ENCODE peak calls at places on chromosomes 6 and 20, in seven cellular contexts. T, B, X, J, O, R and H are unnamed samples.

GRCh38 chr20:878511-879307 is 37.4 kb downstream of the ANGPT4 start:
- DNase-seq in T (no peak), B (no peak), X (no peak), J (no peak), O (peak), R (no peak), H (no peak)

GRCh38 chr20:23528867-23529431 is 38.0 kb downstream of the CST8 start:
- DNase-seq in T (no peak), B (peak), X (no peak), J (peak), O (no peak), R (no peak), H (no peak)

GRCh38 chr6:220736-221475 is 71.4 kb upstream of the DUSP22 start:
- DNase-seq in T (no peak), B (no peak), X (no peak), J (peak), O (peak), R (no peak), H (no peak)

GRCh38 chr20:38321959-38322598 is 18.1 kb downstream of the BPI start:
- DNase-seq in T (no peak), B (peak), X (no peak), J (peak), O (peak), R (no peak), H (no peak)

GRCh38 chr6:129936329-129937165 is 75.4 kb upstream of the TMEM244 start:
- DNase-seq in T (peak), B (peak), X (peak), J (peak), O (peak), R (no peak), H (no peak)

GRCh38 chr20:6560978-6561377 is 206.5 kb upstream of the BMP2 start:
- DNase-seq in T (no peak), B (no peak), X (no peak), J (no peak), O (peak), R (no peak), H (no peak)

GRCh38 chr6:408148-408547 is 16.6 kb downstream of the IRF4 start:
- DNase-seq in T (no peak), B (no peak), X (no peak), J (no peak), O (no peak), R (no peak), H (no peak)

GRCh38 chr6:52183131-52183530 is 3.0 kb upstream of the IL17A start:
- DNase-seq in T (no peak), B (no peak), X (no peak), J (no peak), O (no peak), R (no peak), H (no peak)

GRCh38 chr20:5181955-5182354 is 55.1 kb downstream of the CDS2 start:
- DNase-seq in T (no peak), B (peak), X (no peak), J (no peak), O (peak), R (no peak), H (no peak)

GRCh38 chr20:31670371-31671228 is 32.9 kb downstream of the COX4I2 start:
- DNase-seq in T (no peak), B (no peak), X (no peak), J (no peak), O (peak), R (peak), H (no peak)

GRCh38 chr20:62816879-62817873 is at the start of gene COL9A3:
- DNase-seq in T (no peak), B (no peak), X (no peak), J (no peak), O (no peak), R (no peak), H (no peak)

GRCh38 chr6:169950558-169950957 is 199.1 kb downstream of the ERMARD start:
- DNase-seq in T (no peak), B (peak), X (peak), J (peak), O (peak), R (no peak), H (peak)

GRCh38 chr6:7146079-7146828 is 38.5 kb downstream of the RREB1 start:
- DNase-seq in T (no peak), B (peak), X (no peak), J (peak), O (peak), R (peak), H (no peak)

GRCh38 chr6:155207223-155207622 is 56.6 kb upstream of the CLDN20 start:
- DNase-seq in T (no peak), B (no peak), X (no peak), J (no peak), O (no peak), R (no peak), H (no peak)

GRCh38 chr6:144805049-144805448 is 519.9 kb downstream of the UTRN start:
- DNase-seq in T (no peak), B (no peak), X (no peak), J (no peak), O (no peak), R (no peak), H (no peak)

GRCh38 chr20:44731657-44732056 is 14.0 kb upstream of the KCNK15 start:
- DNase-seq in T (no peak), B (no peak), X (no peak), J (no peak), O (no peak), R (no peak), H (no peak)

GRCh38 chr6:13259393-13259792 is 68.9 kb downstream of the TBC1D7 start:
- DNase-seq in T (no peak), B (no peak), X (no peak), J (no peak), O (no peak), R (no peak), H (no peak)

GRCh38 chr20:56974499-56975250 is 291.8 kb downstream of the BMP7 start:
- DNase-seq in T (no peak), B (peak), X (no peak), J (peak), O (peak), R (peak), H (no peak)

GRCh38 chr20:61205769-61206168 is 46.3 kb upstream of the CDH4 start:
- DNase-seq in T (no peak), B (peak), X (no peak), J (peak), O (no peak), R (no peak), H (no peak)

GRCh38 chr20:4876731-4877130 is 124.6 kb downstream of the SLC23A2 start:
- DNase-seq in T (no peak), B (no peak), X (no peak), J (no peak), O (no peak), R (no peak), H (no peak)

GRCh38 chr6:50720623-50721022 is 7.3 kb downstream of the TFAP2D start:
- DNase-seq in T (no peak), B (peak), X (no peak), J (peak), O (peak), R (no peak), H (no peak)

GRCh38 chr20:23082846-23083552 is 3.1 kb downstream of the CD93 start:
- DNase-seq in T (no peak), B (no peak), X (no peak), J (peak), O (no peak), R (no peak), H (no peak)

GRCh38 chr20:17848649-17849048 is 119.9 kb downstream of the SNX5 start:
- DNase-seq in T (no peak), B (no peak), X (no peak), J (no peak), O (no peak), R (no peak), H (no peak)

GRCh38 chr6:148304976-148305375 is 37.7 kb upstream of the SASH1 start:
- DNase-seq in T (no peak), B (no peak), X (no peak), J (no peak), O (no peak), R (no peak), H (no peak)

GRCh38 chr6:142696689-142697088 is 248.3 kb downstream of the HIVEP2 start:
- DNase-seq in T (no peak), B (peak), X (peak), J (peak), O (no peak), R (peak), H (no peak)

GRCh38 chr6:151276112-151276745 is 36.5 kb downstream of the AKAP12 start:
- DNase-seq in T (no peak), B (peak), X (no peak), J (peak), O (peak), R (no peak), H (no peak)

GRCh38 chr20:23497458-23498026 is 6.6 kb downstream of the CST8 start:
- DNase-seq in T (no peak), B (peak), X (no peak), J (no peak), O (no peak), R (no peak), H (no peak)

GRCh38 chr6:80771941-80772340 is 665.5 kb downstream of the BCKDHB start:
- DNase-seq in T (no peak), B (peak), X (no peak), J (peak), O (peak), R (no peak), H (no peak)

GRCh38 chr6:144151010-144151727 is 852 bp downstream of the STX11 start:
- DNase-seq in T (peak), B (peak), X (peak), J (peak), O (peak), R (no peak), H (peak)

GRCh38 chr20:8073024-8073832 is 53.7 kb upstream of the TMX4 start:
- DNase-seq in T (peak), B (peak), X (no peak), J (peak), O (peak), R (no peak), H (no peak)

GRCh38 chr20:6954219-6954618 is 186.7 kb downstream of the BMP2 start:
- DNase-seq in T (no peak), B (no peak), X (no peak), J (no peak), O (peak), R (no peak), H (no peak)

GRCh38 chr20:56706867-56707360 is 77.8 kb downstream of the TFAP2C start:
- DNase-seq in T (no peak), B (peak), X (no peak), J (no peak), O (no peak), R (no peak), H (no peak)

GRCh38 chr6:9482030-9482731 is 932.7 kb downstream of the TFAP2A start:
- DNase-seq in T (no peak), B (peak), X (no peak), J (peak), O (peak), R (no peak), H (no peak)

GRCh38 chr20:2165871-2166270 is 64.2 kb downstream of the STK35 start:
- DNase-seq in T (no peak), B (no peak), X (no peak), J (no peak), O (no peak), R (no peak), H (no peak)

DNA sequence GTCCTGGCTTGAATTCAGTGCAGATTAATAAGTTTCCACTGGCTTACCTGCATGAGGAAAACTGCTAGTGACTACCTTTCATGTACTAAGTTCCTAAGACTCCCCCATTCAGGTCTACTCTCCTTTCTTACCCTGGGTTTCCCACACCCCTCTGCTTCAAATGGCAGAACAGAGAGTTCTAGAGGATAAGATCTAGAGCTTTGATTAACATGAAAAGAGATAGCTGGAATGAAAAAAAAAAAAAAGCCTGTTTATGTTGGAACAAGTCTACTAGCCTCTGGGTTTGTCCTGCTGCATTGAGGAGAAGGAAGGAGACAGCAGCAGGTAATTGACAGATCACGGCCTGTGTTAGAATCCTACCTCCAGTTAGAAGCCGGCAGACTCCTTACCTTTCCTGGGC is 201.4 kb upstream of the SOX4 start:
- DNase-seq in T (no peak), B (no peak), X (no peak), J (no peak), O (no peak), R (no peak), H (no peak)
- H3K4me3 ChIP-seq in T (no peak), B (no peak), X (no peak), J (no peak), O (no peak), R (no peak), H (no peak)

GRCh38 chr6:106513813-106514212 is 115.5 kb downstream of the RTN4IP1 start:
- DNase-seq in T (no peak), B (peak), X (no peak), J (peak), O (no peak), R (no peak), H (no peak)
- H3K4me3 ChIP-seq in T (peak), B (peak), X (peak), J (peak), O (no peak), R (peak), H (peak)

GRCh38 chr20:53846640-53847039 is 223.8 kb downstream of the BCAS1 start:
- DNase-seq in T (no peak), B (no peak), X (no peak), J (no peak), O (no peak), R (no peak), H (no peak)

GRCh38 chr20:53848304-53848703 is 222.1 kb downstream of the BCAS1 start:
- DNase-seq in T (no peak), B (no peak), X (no peak), J (no peak), O (no peak), R (no peak), H (no peak)

GRCh38 chr20:53847118-53847842 is 223.1 kb downstream of the BCAS1 start:
- DNase-seq in T (no peak), B (no peak), X (no peak), J (no peak), O (no peak), R (no peak), H (no peak)

GRCh38 chr20:53849471-53850059 is 220.8 kb downstream of the BCAS1 start:
- DNase-seq in T (no peak), B (no peak), X (no peak), J (no peak), O (no peak), R (no peak), H (no peak)

DNA sequence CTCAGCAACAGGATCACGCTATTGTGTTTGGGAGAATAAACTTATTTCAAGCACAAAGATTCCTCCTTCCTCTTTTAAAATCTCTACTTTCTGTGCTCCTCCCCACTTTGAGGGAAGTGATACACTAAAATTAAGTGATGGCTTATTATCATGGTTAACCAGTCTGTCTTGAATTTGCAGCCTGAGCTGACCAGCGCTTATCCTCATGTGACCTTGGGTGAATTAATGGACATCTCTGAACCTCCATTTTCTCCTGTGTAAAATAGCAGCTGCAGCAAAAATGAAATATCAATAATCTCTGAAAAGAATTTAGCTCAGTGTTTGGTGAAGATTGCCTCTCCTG is 222.6 kb downstream of the BCAS1 start:
- DNase-seq in T (no peak), B (no peak), X (no peak), J (no peak), O (no peak), R (no peak), H (no peak)
- H3K4me3 ChIP-seq in T (no peak), B (no peak), X (no peak), J (no peak), O (no peak), R (no peak), H (no peak)

GRCh38 chr6:89615882-89616281 is 22.7 kb downstream of the LYRM2 start:
- DNase-seq in T (no peak), B (no peak), X (no peak), J (no peak), O (no peak), R (no peak), H (no peak)
- H3K4me3 ChIP-seq in T (no peak), B (no peak), X (no peak), J (no peak), O (no peak), R (no peak), H (no peak)

GRCh38 chr6:42361036-42361435 is 90.7 kb downstream of the TRERF1 start:
- DNase-seq in T (no peak), B (no peak), X (no peak), J (no peak), O (no peak), R (no peak), H (no peak)
- H3K4me3 ChIP-seq in T (no peak), B (no peak), X (no peak), J (no peak), O (no peak), R (no peak), H (no peak)